ENCODE peak calls at places on chromosomes 11 and 22, in seven cellular contexts. J is naive thymus-derived CD4-positive, alpha-beta T cell; N is IMR-90; Y is cardiac muscle cell; G is mammary epithelial cell; K is GM23338; W is mesenchymal stem cell. L is an unnamed sample. For H3K4me1, the result is how much of the 10 kb centered on the place peaks cover.

GRCh38 chr22:43996170-43996980 is 27.7 kb upstream of the PARVB start:
- DNase-seq in K (no peak), J (peak), Y (no peak), G (no peak), W (no peak), N (no peak), L (peak)

GRCh38 chr22:21443735-21444421 is 23.3 kb upstream of the TMEM191C start:
- DNase-seq in Y (no peak), J (no peak), G (no peak), N (no peak), W (no peak), K (no peak), L (peak)

GRCh38 chr11:57982763-57983162 is 40.9 kb upstream of the OR9Q1 start:
- DNase-seq in W (no peak), K (no peak), N (no peak), J (no peak), G (no peak), Y (no peak), L (no peak)

GRCh38 chr11:75513250-75513649 is 12.5 kb downstream of the GDPD5 start:
- DNase-seq in N (peak), W (no peak), Y (no peak), G (no peak), K (no peak), J (no peak), L (no peak)

GRCh38 chr11:65437436-65438227 is 15.0 kb downstream of the NEAT1 start:
- DNase-seq in W (peak), N (peak), Y (no peak), K (no peak), G (no peak), J (no peak), L (peak)

GRCh38 chr11:46388619-46389449 is 2.7 kb downstream of the CHRM4 start:
- DNase-seq in N (no peak), W (no peak), G (no peak), Y (peak), J (no peak), K (peak), L (no peak)

GRCh38 chr11:43554148-43554473 is 126.4 kb upstream of the HSD17B12 start:
- DNase-seq in Y (peak), G (no peak), J (no peak), W (no peak), N (no peak), K (no peak), L (no peak)

GRCh38 chr11:27084407-27084985 is 43.9 kb downstream of the BBOX1 start:
- DNase-seq in J (no peak), W (no peak), Y (peak), K (peak), G (peak), N (peak), L (no peak)

GRCh38 chr11:115525600-115526006 is 21.4 kb upstream of the CADM1 start:
- DNase-seq in K (no peak), Y (no peak), J (no peak), N (no peak), W (no peak), G (no peak), L (no peak)

GRCh38 chr11:92826136-92826535 is 143.3 kb upstream of the MTNR1B start:
- DNase-seq in Y (no peak), G (peak), N (peak), J (no peak), K (no peak), W (peak), L (no peak)

GRCh38 chr11:14500181-14500651 is 605 bp upstream of the COPB1 start:
- DNase-seq in Y (peak), W (peak), G (peak), J (peak), N (peak), K (peak), L (no peak)

GRCh38 chr11:110990316-110990715 is 255.2 kb upstream of the POU2AF2 start:
- DNase-seq in J (no peak), Y (no peak), W (peak), K (no peak), N (peak), G (no peak), L (no peak)

DNA sequence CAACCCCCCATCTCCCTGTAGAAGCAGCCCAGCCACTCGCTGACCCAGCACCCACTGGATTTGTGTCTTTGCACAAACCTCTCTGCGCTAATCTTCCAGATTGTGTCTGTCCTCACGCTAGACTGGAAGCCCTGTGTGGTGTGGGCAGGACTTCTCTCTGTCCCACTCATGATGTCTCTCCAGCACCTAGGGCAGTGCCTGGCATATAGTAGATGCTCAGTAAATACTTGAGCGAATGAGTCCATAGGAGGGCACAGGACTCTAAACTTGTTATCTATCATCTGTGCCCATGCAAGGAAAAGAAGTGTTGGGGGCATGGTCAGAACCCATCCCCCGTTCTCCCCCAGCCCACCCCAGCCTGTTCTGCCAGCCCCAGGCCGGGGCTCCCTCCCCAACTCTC is 22.9 kb downstream of the RPL3 start:
- DNase-seq in Y (no peak), G (no peak), W (no peak), K (no peak), N (no peak), J (no peak), L (no peak)
- H3K4me1 ChIP-seq in Y (under half), G (half or more), W (half or more), K (under half), N (under half), J (under half), L (half or more)

DNA sequence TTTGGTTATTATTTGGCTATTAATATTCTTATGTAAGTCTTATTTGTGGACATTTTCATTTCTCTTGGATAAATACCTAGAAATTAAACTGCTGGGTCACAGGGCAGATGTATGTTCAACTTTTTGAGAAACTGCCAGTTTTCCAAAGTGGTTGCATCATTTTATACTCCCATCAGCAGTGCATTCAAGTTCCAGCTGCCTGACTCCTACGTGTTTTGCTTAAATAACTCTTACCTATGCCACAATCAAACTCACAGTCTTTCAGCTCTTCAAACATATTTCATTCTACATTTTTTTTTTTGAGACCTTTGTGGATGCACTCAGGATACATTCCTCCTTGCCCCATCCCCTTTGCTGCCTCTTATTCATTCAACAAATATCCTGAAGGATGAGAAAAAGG is 9.2 kb downstream of the TCF20 start:
- DNase-seq in N (peak), W (no peak), J (no peak), G (no peak), K (no peak), Y (no peak), L (no peak)
- H3K4me1 ChIP-seq in N (under half), W (under half), J (half or more), G (under half), K (under half), Y (under half), L (under half)

DNA sequence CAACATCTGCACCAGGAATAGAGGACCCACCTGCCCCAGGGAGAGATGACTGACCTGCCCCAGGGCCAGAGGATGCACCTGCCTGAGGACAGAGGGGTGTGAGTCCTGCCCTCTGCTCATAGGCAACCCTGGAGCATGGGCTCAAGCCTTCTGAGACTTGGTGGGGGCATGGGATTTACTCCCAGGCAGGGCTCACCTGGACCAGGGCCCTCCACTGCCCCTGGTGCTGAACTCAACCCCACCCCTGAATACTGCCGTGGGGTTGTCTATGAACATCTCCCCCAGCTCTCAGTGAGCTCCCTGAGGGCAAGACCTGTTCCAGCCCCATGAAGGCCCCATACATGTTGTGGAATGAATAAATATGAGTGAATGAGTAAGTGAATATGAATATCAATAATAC is 33.8 kb upstream of the MUC5AC start:
- DNase-seq in G (no peak), J (no peak), Y (no peak), K (no peak), W (no peak), N (no peak), L (no peak)
- H3K4me1 ChIP-seq in G (under half), J (under half), Y (under half), K (under half), W (under half), N (under half), L (under half)

GRCh38 chr11:126354631-126355323 is 709 bp upstream of the ST3GAL4 start:
- DNase-seq in N (no peak), K (no peak), W (no peak), G (no peak), Y (no peak), J (peak), L (peak)

GRCh38 chr11:126357055-126357962 is 1.8 kb downstream of the ST3GAL4 start:
- DNase-seq in J (no peak), W (no peak), G (no peak), K (no peak), Y (no peak), N (no peak), L (peak)

GRCh38 chr11:126357969-126358762 is 2.7 kb downstream of the ST3GAL4 start:
- DNase-seq in W (no peak), G (no peak), J (no peak), Y (no peak), K (no peak), N (no peak), L (peak)

GRCh38 chr11:126355324-126355925 is at the start of gene ST3GAL4:
- DNase-seq in W (peak), J (peak), Y (peak), K (peak), N (peak), G (peak), L (peak)

GRCh38 chr11:126355926-126356897 is 726 bp downstream of the ST3GAL4 start:
- DNase-seq in Y (peak), W (peak), K (peak), J (no peak), N (no peak), G (peak), L (peak)
- H3K4me1 ChIP-seq in Y (under half), W (under half), K (under half), J (under half), N (under half), G (half or more), L (half or more)